ENCODE peak calls at places on chromosome 20, in four cellular contexts. B is NCI-H1417 treated with DMSO at 0.1 percent for 48 hours, Q is foreskin fibroblast, U is pons. O is an unnamed sample.

GRCh38 chr20:10670521-10671220 is 3.1 kb downstream of the JAG1 start:
- DNase-seq in B (no peak), Q (no peak), U (no peak), O (peak; percentile 56)

GRCh38 chr20:58139849-58140786 is 88.3 kb downstream of the ANKRD60 start:
- DNase-seq in B (no peak), Q (no peak), U (no peak), O (no peak)

GRCh38 chr20:19975436-19975799 is 41.7 kb upstream of the NAA20 start:
- DNase-seq in B (no peak), Q (no peak), U (peak; percentile 45), O (no peak)

GRCh38 chr20:24768226-24768625 is 180.8 kb upstream of the CST7 start:
- DNase-seq in B (no peak), Q (no peak), U (no peak), O (peak; percentile 48)

GRCh38 chr20:23257106-23257761 is 93.4 kb upstream of the NXT1 start:
- DNase-seq in B (no peak), Q (peak; percentile 15), U (no peak), O (no peak)

GRCh38 chr20:34834459-34834893 is 9.0 kb upstream of the NCOA6 start:
- DNase-seq in B (peak; percentile 22), Q (peak; percentile 50), U (peak; percentile 40), O (peak; percentile 59)

GRCh38 chr20:13220857-13221297 is at the start of gene ISM1:
- DNase-seq in B (no peak), Q (peak; percentile 56), U (no peak), O (no peak)

GRCh38 chr20:2822073-2822472 is 5.9 kb downstream of the TMEM239 start:
- DNase-seq in B (no peak), Q (peak; percentile 37), U (no peak), O (peak; percentile 21)

GRCh38 chr20:6416371-6416770 is 293.5 kb upstream of the FERMT1 start:
- DNase-seq in B (no peak), Q (no peak), U (no peak), O (no peak)

GRCh38 chr20:32569018-32569379 is 16.1 kb downstream of the NOL4L start:
- DNase-seq in B (no peak), Q (no peak), U (no peak), O (no peak)

GRCh38 chr20:61902213-61902869 is 163.3 kb downstream of the TAF4 start:
- DNase-seq in B (no peak), Q (no peak), U (no peak), O (no peak)

GRCh38 chr20:60748086-60748485 is 504.0 kb upstream of the CDH4 start:
- DNase-seq in B (no peak), Q (no peak), U (no peak), O (no peak)

GRCh38 chr20:44273231-44274215 is 26.4 kb downstream of the GDAP1L1 start:
- DNase-seq in B (no peak), Q (no peak), U (no peak), O (no peak)

GRCh38 chr20:31652917-31653385 is 15.2 kb downstream of the COX4I2 start:
- DNase-seq in B (no peak), Q (peak; percentile 86), U (no peak), O (peak; percentile 86)

GRCh38 chr20:34537651-34538050 is 20.9 kb upstream of the MAP1LC3A start:
- DNase-seq in B (no peak), Q (no peak), U (no peak), O (no peak)

GRCh38 chr20:64093013-64093503 is 8.9 kb upstream of the LKAAEAR1 start:
- DNase-seq in B (no peak), Q (no peak), U (no peak), O (no peak)

GRCh38 chr20:24782221-24782620 is 166.8 kb upstream of the CST7 start:
- DNase-seq in B (no peak), Q (peak; percentile 18), U (no peak), O (no peak)

GRCh38 chr20:60372282-60372681 is 414.1 kb downstream of the CDH26 start:
- DNase-seq in B (no peak), Q (no peak), U (no peak), O (no peak)

GRCh38 chr20:57030611-57031600 is 235.5 kb downstream of the BMP7 start:
- DNase-seq in B (no peak), Q (peak; percentile 69), U (no peak), O (no peak)

GRCh38 chr20:49482621-49483017 is at the start of gene KCNB1:
- DNase-seq in B (no peak), Q (peak; percentile 59), U (peak; percentile 6), O (peak; percentile 58)

GRCh38 chr20:43383026-43383795 is 74.5 kb upstream of the SRSF6 start:
- DNase-seq in B (no peak), Q (no peak), U (no peak), O (peak; percentile 82)